ENCODE peak calls at places on chromosomes 11 and 22, in five cellular contexts. One of them, this sample, is unnamed.

GRCh38 chr11:134976540-134976939 is 564.5 kb upstream of the B3GAT1 start:
- DNase-seq in NCI-H1092: no peak
- DNase-seq in fibroblast of lung: no peak
- DNase-seq in stimulated activated CD4-positive, alpha-beta T cell treated with anti-CD3 and anti-CD28 coated beads, Interleukin-4, amount 100 ng/mL, for 1 hour: no peak
- DNase-seq in psoas muscle: no peak
- DNase-seq in this sample: no peak

GRCh38 chr11:28481673-28482480 is 373.7 kb downstream of the METTL15 start:
- DNase-seq in stimulated activated CD4-positive, alpha-beta T cell treated with anti-CD3 and anti-CD28 coated beads, Interleukin-4, amount 100 ng/mL, for 1 hour: no peak
- DNase-seq in fibroblast of lung: no peak
- DNase-seq in psoas muscle: no peak
- DNase-seq in NCI-H1092: no peak
- DNase-seq in this sample: no peak

GRCh38 chr11:94504689-94505293 is 7.5 kb upstream of the C11orf97 start:
- DNase-seq in fibroblast of lung: peak; percentile 70
- DNase-seq in psoas muscle: no peak
- DNase-seq in stimulated activated CD4-positive, alpha-beta T cell treated with anti-CD3 and anti-CD28 coated beads, Interleukin-4, amount 100 ng/mL, for 1 hour: no peak
- DNase-seq in NCI-H1092: peak; percentile 48
- DNase-seq in this sample: no peak

GRCh38 chr11:120985718-120986569 is 38.0 kb upstream of the TBCEL start:
- DNase-seq in psoas muscle: peak; percentile 61
- DNase-seq in stimulated activated CD4-positive, alpha-beta T cell treated with anti-CD3 and anti-CD28 coated beads, Interleukin-4, amount 100 ng/mL, for 1 hour: peak; percentile 31
- DNase-seq in NCI-H1092: peak; percentile 40
- DNase-seq in fibroblast of lung: peak; percentile 54
- DNase-seq in this sample: no peak

GRCh38 chr11:17828311-17828751 is 93.8 kb downstream of the KCNC1 start:
- DNase-seq in psoas muscle: no peak
- DNase-seq in fibroblast of lung: peak; percentile 65
- DNase-seq in stimulated activated CD4-positive, alpha-beta T cell treated with anti-CD3 and anti-CD28 coated beads, Interleukin-4, amount 100 ng/mL, for 1 hour: no peak
- DNase-seq in NCI-H1092: no peak
- DNase-seq in this sample: no peak

GRCh38 chr11:2517386-2518064 is 72.7 kb downstream of the KCNQ1 start:
- DNase-seq in psoas muscle: no peak
- DNase-seq in stimulated activated CD4-positive, alpha-beta T cell treated with anti-CD3 and anti-CD28 coated beads, Interleukin-4, amount 100 ng/mL, for 1 hour: no peak
- DNase-seq in NCI-H1092: no peak
- DNase-seq in fibroblast of lung: no peak
- DNase-seq in this sample: no peak

GRCh38 chr11:112292785-112293407 is 32.2 kb upstream of the PLET1 start:
- DNase-seq in fibroblast of lung: peak; percentile 89
- DNase-seq in stimulated activated CD4-positive, alpha-beta T cell treated with anti-CD3 and anti-CD28 coated beads, Interleukin-4, amount 100 ng/mL, for 1 hour: no peak
- DNase-seq in psoas muscle: peak; percentile 66
- DNase-seq in NCI-H1092: no peak
- DNase-seq in this sample: no peak

GRCh38 chr11:46642627-46643335 is 25.4 kb downstream of the ATG13 start:
- DNase-seq in psoas muscle: no peak
- DNase-seq in fibroblast of lung: no peak
- DNase-seq in stimulated activated CD4-positive, alpha-beta T cell treated with anti-CD3 and anti-CD28 coated beads, Interleukin-4, amount 100 ng/mL, for 1 hour: no peak
- DNase-seq in NCI-H1092: no peak
- DNase-seq in this sample: no peak

GRCh38 chr11:12167098-12167999 is 57.0 kb downstream of the MICAL2 start:
- DNase-seq in stimulated activated CD4-positive, alpha-beta T cell treated with anti-CD3 and anti-CD28 coated beads, Interleukin-4, amount 100 ng/mL, for 1 hour: no peak
- DNase-seq in fibroblast of lung: peak; percentile 80
- DNase-seq in NCI-H1092: no peak
- DNase-seq in psoas muscle: no peak
- DNase-seq in this sample: no peak

GRCh38 chr11:94897330-94897768 is 76.0 kb downstream of the CWC15 start:
- DNase-seq in fibroblast of lung: peak; percentile 67
- DNase-seq in stimulated activated CD4-positive, alpha-beta T cell treated with anti-CD3 and anti-CD28 coated beads, Interleukin-4, amount 100 ng/mL, for 1 hour: peak; percentile 28
- DNase-seq in NCI-H1092: peak; percentile 6
- DNase-seq in psoas muscle: no peak
- DNase-seq in this sample: peak; percentile 25

GRCh38 chr11:115760528-115760837 is 256.3 kb upstream of the CADM1 start:
- DNase-seq in psoas muscle: no peak
- DNase-seq in fibroblast of lung: peak; percentile 9
- DNase-seq in stimulated activated CD4-positive, alpha-beta T cell treated with anti-CD3 and anti-CD28 coated beads, Interleukin-4, amount 100 ng/mL, for 1 hour: no peak
- DNase-seq in NCI-H1092: peak; percentile 27
- DNase-seq in this sample: no peak

GRCh38 chr11:77102246-77103210 is at the start of gene OMP:
- DNase-seq in NCI-H1092: no peak
- DNase-seq in fibroblast of lung: no peak
- DNase-seq in stimulated activated CD4-positive, alpha-beta T cell treated with anti-CD3 and anti-CD28 coated beads, Interleukin-4, amount 100 ng/mL, for 1 hour: no peak
- DNase-seq in psoas muscle: peak; percentile 32
- DNase-seq in this sample: no peak

GRCh38 chr11:130206141-130206540 is 46.6 kb downstream of the ST14 start:
- DNase-seq in psoas muscle: no peak
- DNase-seq in fibroblast of lung: no peak
- DNase-seq in stimulated activated CD4-positive, alpha-beta T cell treated with anti-CD3 and anti-CD28 coated beads, Interleukin-4, amount 100 ng/mL, for 1 hour: no peak
- DNase-seq in NCI-H1092: no peak
- DNase-seq in this sample: no peak

GRCh38 chr11:10476927-10477689 is 22.0 kb downstream of the AMPD3 start:
- DNase-seq in fibroblast of lung: no peak
- DNase-seq in psoas muscle: no peak
- DNase-seq in stimulated activated CD4-positive, alpha-beta T cell treated with anti-CD3 and anti-CD28 coated beads, Interleukin-4, amount 100 ng/mL, for 1 hour: no peak
- DNase-seq in NCI-H1092: no peak
- DNase-seq in this sample: no peak

GRCh38 chr11:123576082-123576481 is 78.3 kb downstream of the SCN3B start:
- DNase-seq in fibroblast of lung: no peak
- DNase-seq in NCI-H1092: no peak
- DNase-seq in stimulated activated CD4-positive, alpha-beta T cell treated with anti-CD3 and anti-CD28 coated beads, Interleukin-4, amount 100 ng/mL, for 1 hour: no peak
- DNase-seq in psoas muscle: no peak
- DNase-seq in this sample: no peak

GRCh38 chr11:67633758-67634365 is 4.1 kb upstream of the NUDT8 start:
- DNase-seq in NCI-H1092: no peak
- DNase-seq in stimulated activated CD4-positive, alpha-beta T cell treated with anti-CD3 and anti-CD28 coated beads, Interleukin-4, amount 100 ng/mL, for 1 hour: no peak
- DNase-seq in psoas muscle: no peak
- DNase-seq in fibroblast of lung: no peak
- DNase-seq in this sample: no peak

GRCh38 chr11:126319374-126319740 is 15.5 kb downstream of the DCPS start:
- DNase-seq in stimulated activated CD4-positive, alpha-beta T cell treated with anti-CD3 and anti-CD28 coated beads, Interleukin-4, amount 100 ng/mL, for 1 hour: no peak
- DNase-seq in NCI-H1092: no peak
- DNase-seq in psoas muscle: no peak
- DNase-seq in fibroblast of lung: no peak
- DNase-seq in this sample: no peak

GRCh38 chr11:87878373-87878779 is 296.9 kb downstream of the RAB38 start:
- DNase-seq in NCI-H1092: no peak
- DNase-seq in psoas muscle: no peak
- DNase-seq in stimulated activated CD4-positive, alpha-beta T cell treated with anti-CD3 and anti-CD28 coated beads, Interleukin-4, amount 100 ng/mL, for 1 hour: no peak
- DNase-seq in fibroblast of lung: peak; percentile 67
- DNase-seq in this sample: no peak

GRCh38 chr11:95829580-95830259 is 39.4 kb downstream of the CEP57 start:
- DNase-seq in stimulated activated CD4-positive, alpha-beta T cell treated with anti-CD3 and anti-CD28 coated beads, Interleukin-4, amount 100 ng/mL, for 1 hour: no peak
- DNase-seq in fibroblast of lung: peak; percentile 39
- DNase-seq in psoas muscle: no peak
- DNase-seq in NCI-H1092: no peak
- DNase-seq in this sample: no peak

GRCh38 chr11:133957926-133958325 is 1.2 kb upstream of the IGSF9B start:
- DNase-seq in NCI-H1092: no peak
- DNase-seq in stimulated activated CD4-positive, alpha-beta T cell treated with anti-CD3 and anti-CD28 coated beads, Interleukin-4, amount 100 ng/mL, for 1 hour: no peak
- DNase-seq in psoas muscle: no peak
- DNase-seq in fibroblast of lung: no peak
- DNase-seq in this sample: no peak

GRCh38 chr11:803467-803742 is 1.6 kb downstream of the PIDD1 start:
- DNase-seq in psoas muscle: no peak
- DNase-seq in NCI-H1092: no peak
- DNase-seq in fibroblast of lung: no peak
- DNase-seq in stimulated activated CD4-positive, alpha-beta T cell treated with anti-CD3 and anti-CD28 coated beads, Interleukin-4, amount 100 ng/mL, for 1 hour: no peak
- DNase-seq in this sample: no peak

GRCh38 chr11:45159781-45160365 is 13.4 kb downstream of the PRDM11 start:
- DNase-seq in fibroblast of lung: no peak
- DNase-seq in NCI-H1092: no peak
- DNase-seq in psoas muscle: no peak
- DNase-seq in stimulated activated CD4-positive, alpha-beta T cell treated with anti-CD3 and anti-CD28 coated beads, Interleukin-4, amount 100 ng/mL, for 1 hour: no peak
- DNase-seq in this sample: no peak

GRCh38 chr22:17501679-17502285 is 61.5 kb upstream of the SLC25A18 start:
- DNase-seq in NCI-H1092: peak; percentile 35
- DNase-seq in stimulated activated CD4-positive, alpha-beta T cell treated with anti-CD3 and anti-CD28 coated beads, Interleukin-4, amount 100 ng/mL, for 1 hour: no peak
- DNase-seq in fibroblast of lung: peak; percentile 86
- DNase-seq in psoas muscle: no peak
- DNase-seq in this sample: peak; percentile 66

GRCh38 chr22:45859231-45860161 is 117.5 kb downstream of the WNT7B start:
- DNase-seq in psoas muscle: no peak
- DNase-seq in NCI-H1092: no peak
- DNase-seq in stimulated activated CD4-positive, alpha-beta T cell treated with anti-CD3 and anti-CD28 coated beads, Interleukin-4, amount 100 ng/mL, for 1 hour: no peak
- DNase-seq in fibroblast of lung: no peak
- DNase-seq in this sample: no peak

This sample was measured in NCI-H1694.